ENCODE peak calls at places on chromosomes 4 and X, in eight cellular contexts. X is CD4-positive, alpha-beta memory T cell; B is PC-9; S is GM23338; E is stomach; Z is tibial artery; N is MM.1S; H is AG10803. I is an unnamed sample.

GRCh38 chr4:188400456-188400855 is 261.2 kb downstream of the TRIML1 start:
- DNase-seq in X (no peak), B (no peak), S (peak; percentile 5), E (no peak), Z (no peak), N (no peak), H (peak; percentile 40), I (peak; percentile 16)

GRCh38 chrX:137363559-137363958 is 202.4 kb upstream of the ZIC3 start:
- DNase-seq in X (no peak), B (no peak), S (peak; percentile 3), E (no peak), Z (no peak), N (no peak), H (no peak), I (no peak)

GRCh38 chr4:108168213-108168671 is 490 bp downstream of the LEF1 start:
- DNase-seq in X (peak; percentile 48), B (no peak), S (no peak), E (no peak), Z (no peak), N (peak; percentile 27), H (no peak), I (no peak)

GRCh38 chrX:38664285-38664684 is 102.9 kb downstream of the TSPAN7 start:
- DNase-seq in X (no peak), B (no peak), S (peak; percentile 49), E (no peak), Z (no peak), N (peak; percentile 30), H (peak; percentile 36), I (no peak)

GRCh38 chrX:71128915-71129765 is 10.7 kb downstream of the MED12 start:
- DNase-seq in X (peak; percentile 80), B (peak; percentile 49), S (peak; percentile 64), E (peak; percentile 83), Z (peak; percentile 51), N (peak; percentile 54), H (peak; percentile 45), I (no peak)

GRCh38 chr4:103060453-103061148 is 16.0 kb downstream of the SLC9B2 start:
- DNase-seq in X (no peak), B (no peak), S (no peak), E (no peak), Z (no peak), N (no peak), H (no peak), I (no peak)

GRCh38 chrX:48802813-48803261 is 970 bp downstream of the HDAC6 start:
- DNase-seq in X (no peak), B (no peak), S (no peak), E (no peak), Z (no peak), N (no peak), H (no peak), I (no peak)

GRCh38 chr4:11904117-11904535 is 475.4 kb upstream of the HS3ST1 start:
- DNase-seq in X (no peak), B (no peak), S (no peak), E (peak; percentile 76), Z (peak; percentile 51), N (no peak), H (no peak), I (no peak)

GRCh38 chr4:5165419-5166369 is 114.4 kb downstream of the STK32B start:
- DNase-seq in X (no peak), B (no peak), S (peak; percentile 9), E (no peak), Z (no peak), N (no peak), H (peak; percentile 79), I (no peak)

GRCh38 chr4:85807247-85807915 is 332.4 kb downstream of the ARHGAP24 start:
- DNase-seq in X (no peak), B (no peak), S (no peak), E (no peak), Z (no peak), N (no peak), H (peak; percentile 88), I (peak; percentile 97)

GRCh38 chr4:79049840-79050520 is 110.7 kb upstream of the PAQR3 start:
- DNase-seq in X (no peak), B (no peak), S (peak; percentile 10), E (no peak), Z (no peak), N (no peak), H (no peak), I (no peak)

GRCh38 chr4:2837904-2838496 is 5.6 kb upstream of the ADD1 start:
- DNase-seq in X (peak; percentile 83), B (no peak), S (no peak), E (peak; percentile 37), Z (peak; percentile 67), N (peak; percentile 19), H (peak; percentile 62), I (no peak)

GRCh38 chr4:40493160-40493559 is 136.5 kb downstream of the RBM47 start:
- DNase-seq in X (no peak), B (peak; percentile 65), S (no peak), E (no peak), Z (no peak), N (no peak), H (no peak), I (no peak)

GRCh38 chr4:90317785-90318184 is 190.6 kb downstream of the CCSER1 start:
- DNase-seq in X (no peak), B (no peak), S (no peak), E (no peak), Z (no peak), N (no peak), H (peak; percentile 63), I (peak; percentile 87)

DNA sequence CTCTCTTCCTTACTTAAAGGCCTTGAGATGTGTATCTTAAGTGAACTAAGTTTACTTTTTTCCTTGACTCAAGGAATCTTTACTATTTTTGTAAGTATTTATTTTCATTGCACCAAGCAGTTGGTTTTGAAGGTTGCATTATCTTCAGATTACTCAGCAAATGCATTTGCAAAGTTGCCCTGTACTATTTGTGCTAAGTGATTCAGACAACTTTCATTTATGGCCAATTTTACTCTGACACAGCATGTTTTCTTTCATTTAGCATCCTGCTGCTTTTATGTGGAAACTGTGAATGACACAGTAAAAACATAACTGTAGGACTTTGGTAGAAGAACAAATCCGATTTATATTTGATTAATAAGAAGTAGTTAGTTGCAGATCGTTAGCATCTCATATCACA is 191.0 kb downstream of the CCSER1 start:
- DNase-seq in X (no peak), B (no peak), S (no peak), E (no peak), Z (no peak), N (peak; percentile 15), H (peak; percentile 57), I (peak; percentile 74)
- H3K4me3 ChIP-seq in X (no peak overlapping the region), B (no peak overlapping the region), S (no peak overlapping the region), E (no peak overlapping the region), Z (no peak overlapping the region), N (no peak overlapping the region), H (no peak overlapping the region), I (no peak overlapping the region)

GRCh38 chrX:14528629-14529287 is 578 bp upstream of the GLRA2 start:
- DNase-seq in X (peak; percentile 19), B (no peak), S (peak; percentile 76), E (peak; percentile 69), Z (peak; percentile 22), N (peak; percentile 44), H (peak; percentile 45), I (peak; percentile 25)

GRCh38 chrX:14533867-14534266 is 4.5 kb downstream of the GLRA2 start:
- DNase-seq in X (no peak), B (no peak), S (no peak), E (no peak), Z (no peak), N (no peak), H (no peak), I (no peak)

DNA sequence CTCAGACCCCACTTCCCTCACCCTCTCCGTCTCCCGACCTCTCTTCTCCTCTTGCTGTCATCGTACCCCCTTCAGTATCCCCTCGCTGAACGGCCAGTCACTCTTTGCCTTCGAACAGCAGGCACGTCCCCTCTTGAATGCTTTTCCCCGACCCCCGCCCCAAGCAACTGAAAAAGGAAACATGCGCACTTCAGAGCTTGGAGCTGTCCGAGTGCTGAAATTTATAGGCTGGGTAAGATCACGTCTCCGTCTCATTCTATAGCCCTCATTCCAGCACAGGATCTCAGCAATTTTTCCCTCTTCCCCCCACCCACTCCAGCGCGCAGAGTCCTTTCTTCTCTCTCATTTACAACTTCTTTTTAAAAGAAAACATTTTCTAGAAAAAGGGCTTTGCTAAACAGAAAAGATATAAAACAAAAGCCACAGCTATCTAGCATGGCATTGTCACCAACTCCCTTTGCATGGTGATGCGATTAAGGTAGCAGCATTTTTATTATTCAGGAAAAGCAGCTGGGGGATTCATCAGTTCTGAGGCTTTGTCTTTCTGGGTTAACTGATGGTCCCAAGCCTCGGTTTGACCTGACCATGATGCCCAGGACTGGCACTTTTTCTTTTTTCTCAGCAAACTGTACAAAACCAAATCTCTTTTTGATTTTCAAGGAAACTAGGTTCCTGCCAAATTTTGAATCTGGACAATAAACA is at the start of gene GLRA2:
- DNase-seq in X (no peak), B (no peak), S (peak; percentile 76), E (no peak), Z (no peak), N (peak; percentile 33), H (peak; percentile 5), I (no peak)
- H3K4me3 ChIP-seq in X (no peak within 1 kb of the TSS), B (no peak within 1 kb of the TSS), S (peak within 1 kb of the TSS; percentile 50), E (no peak within 1 kb of the TSS), Z (no peak within 1 kb of the TSS), N (no peak within 1 kb of the TSS), H (peak within 1 kb of the TSS; percentile 48), I (peak within 1 kb of the TSS; percentile 41)

GRCh38 chrX:7926501-7926900 is 712 bp downstream of the PNPLA4 start:
- DNase-seq in X (no peak), B (no peak), S (no peak), E (no peak), Z (no peak), N (no peak), H (no peak), I (no peak)
- H3K4me3 ChIP-seq in X (peak overlapping the region; percentile 73), B (peak overlapping the region; percentile 57), S (peak overlapping the region; percentile 62), E (peak overlapping the region; percentile 65), Z (peak overlapping the region; percentile 55), N (peak overlapping the region; percentile 53), H (peak overlapping the region; percentile 59), I (peak overlapping the region; percentile 42)

GRCh38 chr4:48905363-48906015 is 1.1 kb downstream of the OCIAD2 start:
- DNase-seq in X (no peak), B (peak; percentile 54), S (peak; percentile 22), E (peak; percentile 31), Z (no peak), N (no peak), H (peak; percentile 31), I (peak; percentile 45)

GRCh38 chr4:48904541-48905142 is 1.9 kb downstream of the OCIAD2 start:
- DNase-seq in X (no peak), B (no peak), S (no peak), E (no peak), Z (no peak), N (no peak), H (no peak), I (no peak)

GRCh38 chr4:48902266-48902665 is 4.3 kb downstream of the OCIAD2 start:
- DNase-seq in X (no peak), B (no peak), S (no peak), E (peak; percentile 50), Z (no peak), N (no peak), H (no peak), I (peak; percentile 69)

GRCh38 chr4:48906283-48907173 is at the start of gene OCIAD2:
- DNase-seq in X (peak; percentile 85), B (peak; percentile 71), S (peak; percentile 95), E (peak; percentile 84), Z (peak; percentile 37), N (peak; percentile 93), H (peak; percentile 31), I (no peak)

DNA sequence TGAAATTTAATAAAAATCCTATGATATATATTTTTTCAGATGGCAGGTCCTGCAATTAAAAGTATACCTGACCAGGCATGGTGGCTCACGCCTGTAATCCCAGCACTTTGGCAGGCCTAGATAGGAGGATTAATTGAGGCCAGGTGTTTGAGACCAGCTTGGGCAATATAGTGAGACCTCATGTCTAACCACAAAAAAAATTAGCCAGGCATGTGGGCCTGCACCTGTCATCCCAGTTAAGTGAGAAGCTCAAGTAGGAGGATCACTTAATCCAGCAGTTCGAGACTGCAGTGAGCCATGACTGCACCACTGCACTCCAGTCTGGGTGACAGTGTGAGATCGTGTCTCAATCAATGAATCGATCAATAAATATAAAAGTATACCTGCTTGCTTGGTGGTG is 2.5 kb downstream of the OCIAD2 start:
- DNase-seq in X (no peak), B (no peak), S (no peak), E (no peak), Z (no peak), N (peak; percentile 45), H (no peak), I (no peak)
- H3K4me3 ChIP-seq in X (no peak overlapping the region), B (no peak overlapping the region), S (no peak overlapping the region), E (no peak overlapping the region), Z (no peak overlapping the region), N (no peak overlapping the region), H (no peak overlapping the region), I (no peak overlapping the region)

I was measured in skeletal muscle cell.